ENCODE peak calls at places on chromosome 9, in seven cellular contexts. One of them, this sample, is unnamed.
A peak's percentile ranks its signal among the peaks of the same experiment; 100 is the strongest.

GRCh38 chr9:110319781-110320180 is 17.9 kb downstream of the TXNDC8 start:
- DNase-seq in HepG2: no peak
- DNase-seq in GM12878: no peak
- DNase-seq in MM.1S: no peak
- DNase-seq in HCT116: no peak
- DNase-seq in GM23338: no peak
- DNase-seq in fibroblast of lung: no peak
- DNase-seq in this sample: no peak

GRCh38 chr9:121771851-121772599 is 120.6 kb downstream of the DAB2IP start:
- DNase-seq in fibroblast of lung: peak; percentile 48
- DNase-seq in GM12878: no peak
- DNase-seq in HepG2: no peak
- DNase-seq in MM.1S: no peak
- DNase-seq in HCT116: no peak
- DNase-seq in GM23338: no peak
- DNase-seq in this sample: no peak

GRCh38 chr9:28212979-28213378 is 639.7 kb upstream of the C9orf72 start:
- DNase-seq in MM.1S: peak; percentile 68
- DNase-seq in HCT116: peak; percentile 24
- DNase-seq in HepG2: peak; percentile 86
- DNase-seq in GM12878: no peak
- DNase-seq in GM23338: no peak
- DNase-seq in fibroblast of lung: peak; percentile 87
- DNase-seq in this sample: no peak

GRCh38 chr9:89277454-89277853 is 33.5 kb upstream of the CKS2 start:
- DNase-seq in GM23338: no peak
- DNase-seq in GM12878: peak; percentile 9
- DNase-seq in HepG2: no peak
- DNase-seq in MM.1S: peak; percentile 35
- DNase-seq in fibroblast of lung: peak; percentile 10
- DNase-seq in HCT116: no peak
- DNase-seq in this sample: no peak

GRCh38 chr9:21813575-21814473 is 11.4 kb downstream of the MTAP start:
- DNase-seq in HCT116: peak; percentile 69
- DNase-seq in HepG2: peak; percentile 79
- DNase-seq in fibroblast of lung: peak; percentile 78
- DNase-seq in GM23338: peak; percentile 80
- DNase-seq in MM.1S: peak; percentile 63
- DNase-seq in GM12878: no peak
- DNase-seq in this sample: no peak

GRCh38 chr9:97176206-97176605 is 131.3 kb upstream of the CCDC180 start:
- DNase-seq in MM.1S: no peak
- DNase-seq in HepG2: no peak
- DNase-seq in fibroblast of lung: no peak
- DNase-seq in GM12878: no peak
- DNase-seq in GM23338: no peak
- DNase-seq in HCT116: no peak
- DNase-seq in this sample: no peak

GRCh38 chr9:122810306-122810946 is 10.5 kb downstream of the OR1K1 start:
- DNase-seq in MM.1S: peak; percentile 80
- DNase-seq in GM12878: peak; percentile 43
- DNase-seq in HCT116: peak; percentile 61
- DNase-seq in HepG2: peak; percentile 75
- DNase-seq in GM23338: peak; percentile 91
- DNase-seq in fibroblast of lung: peak; percentile 51
- DNase-seq in this sample: peak; percentile 89

GRCh38 chr9:18747590-18747989 is 273.6 kb downstream of the ADAMTSL1 start:
- DNase-seq in GM12878: no peak
- DNase-seq in fibroblast of lung: peak; percentile 10
- DNase-seq in GM23338: no peak
- DNase-seq in HepG2: no peak
- DNase-seq in MM.1S: no peak
- DNase-seq in HCT116: no peak
- DNase-seq in this sample: no peak

GRCh38 chr9:113995963-113996362 is 82.1 kb downstream of the AMBP start:
- DNase-seq in fibroblast of lung: no peak
- DNase-seq in GM23338: no peak
- DNase-seq in MM.1S: no peak
- DNase-seq in GM12878: no peak
- DNase-seq in HepG2: no peak
- DNase-seq in HCT116: no peak
- DNase-seq in this sample: no peak

GRCh38 chr9:130042406-130042930 is 521 bp downstream of the FNBP1 start:
- DNase-seq in fibroblast of lung: peak; percentile 17
- DNase-seq in HCT116: no peak
- DNase-seq in GM23338: peak; percentile 67
- DNase-seq in HepG2: no peak
- DNase-seq in MM.1S: peak; percentile 18
- DNase-seq in GM12878: no peak
- DNase-seq in this sample: peak; percentile 91

GRCh38 chr9:138009016-138009415 is 131.4 kb downstream of the CACNA1B start:
- DNase-seq in GM12878: no peak
- DNase-seq in fibroblast of lung: no peak
- DNase-seq in GM23338: no peak
- DNase-seq in MM.1S: no peak
- DNase-seq in HepG2: no peak
- DNase-seq in HCT116: no peak
- DNase-seq in this sample: no peak

GRCh38 chr9:135504262-135505229 is 4.1 kb downstream of the MRPS2 start:
- DNase-seq in GM12878: no peak
- DNase-seq in MM.1S: peak; percentile 54
- DNase-seq in HepG2: peak; percentile 55
- DNase-seq in fibroblast of lung: peak; percentile 38
- DNase-seq in HCT116: peak; percentile 31
- DNase-seq in GM23338: peak; percentile 82
- DNase-seq in this sample: peak; percentile 98

GRCh38 chr9:108142504-108143201 is 653.1 kb upstream of the KLF4 start:
- DNase-seq in HCT116: no peak
- DNase-seq in GM12878: no peak
- DNase-seq in fibroblast of lung: peak; percentile 78
- DNase-seq in MM.1S: peak; percentile 11
- DNase-seq in HepG2: no peak
- DNase-seq in GM23338: peak; percentile 39
- DNase-seq in this sample: peak; percentile 70

GRCh38 chr9:69542048-69542447 is 130.1 kb downstream of the APBA1 start:
- DNase-seq in MM.1S: no peak
- DNase-seq in fibroblast of lung: no peak
- DNase-seq in GM12878: no peak
- DNase-seq in GM23338: no peak
- DNase-seq in HepG2: no peak
- DNase-seq in HCT116: no peak
- DNase-seq in this sample: no peak

GRCh38 chr9:117187498-117187897 is 227.4 kb downstream of the ASTN2 start:
- DNase-seq in GM12878: no peak
- DNase-seq in HepG2: no peak
- DNase-seq in fibroblast of lung: no peak
- DNase-seq in MM.1S: no peak
- DNase-seq in GM23338: no peak
- DNase-seq in HCT116: no peak
- DNase-seq in this sample: no peak

GRCh38 chr9:117191504-117192375 is 223.1 kb downstream of the ASTN2 start:
- DNase-seq in fibroblast of lung: no peak
- DNase-seq in MM.1S: no peak
- DNase-seq in GM23338: no peak
- DNase-seq in HepG2: peak; percentile 3
- DNase-seq in HCT116: no peak
- DNase-seq in GM12878: no peak
- DNase-seq in this sample: no peak

GRCh38 chr9:117189121-117189520 is 225.7 kb downstream of the ASTN2 start:
- DNase-seq in GM12878: no peak
- DNase-seq in MM.1S: no peak
- DNase-seq in HCT116: no peak
- DNase-seq in GM23338: no peak
- DNase-seq in HepG2: no peak
- DNase-seq in fibroblast of lung: peak; percentile 21
- DNase-seq in this sample: no peak

GRCh38 chr9:117184173-117184572 is 230.7 kb downstream of the ASTN2 start:
- DNase-seq in GM23338: no peak
- DNase-seq in fibroblast of lung: no peak
- DNase-seq in HepG2: no peak
- DNase-seq in HCT116: no peak
- DNase-seq in GM12878: no peak
- DNase-seq in MM.1S: no peak
- DNase-seq in this sample: no peak

DNA sequence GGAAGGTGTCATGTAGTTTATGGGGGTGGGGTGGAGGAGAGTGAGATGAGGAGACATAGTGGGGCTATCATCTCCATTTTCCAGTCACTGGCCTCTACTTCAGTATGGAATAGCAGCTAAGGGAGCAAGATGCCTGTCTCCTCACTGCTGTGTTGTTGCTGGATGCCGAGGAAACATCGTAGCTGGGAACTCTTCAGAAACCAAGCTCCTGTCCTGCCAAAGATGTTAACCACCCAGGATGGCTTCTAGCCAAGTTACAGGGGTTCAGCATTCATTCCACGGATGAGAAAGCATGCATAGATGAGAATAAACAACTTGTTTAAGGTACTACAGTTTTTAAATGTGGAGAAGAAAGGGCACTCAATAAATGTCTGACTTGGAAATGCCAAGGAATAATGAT is 226.5 kb downstream of the ASTN2 start:
- DNase-seq in GM23338: no peak
- DNase-seq in GM12878: no peak
- DNase-seq in HCT116: no peak
- DNase-seq in HepG2: no peak
- DNase-seq in MM.1S: no peak
- DNase-seq in fibroblast of lung: no peak
- DNase-seq in this sample: no peak
- TF ChIP-seq CTCF in GM23338: no peak
- TF ChIP-seq CTCF in GM12878: no peak
- TF ChIP-seq CTCF in HCT116: no peak
- TF ChIP-seq CTCF in HepG2: no peak
- TF ChIP-seq CTCF in MM.1S: no peak
- TF ChIP-seq CTCF in fibroblast of lung: no peak
- TF ChIP-seq CTCF in this sample: no peak

DNA sequence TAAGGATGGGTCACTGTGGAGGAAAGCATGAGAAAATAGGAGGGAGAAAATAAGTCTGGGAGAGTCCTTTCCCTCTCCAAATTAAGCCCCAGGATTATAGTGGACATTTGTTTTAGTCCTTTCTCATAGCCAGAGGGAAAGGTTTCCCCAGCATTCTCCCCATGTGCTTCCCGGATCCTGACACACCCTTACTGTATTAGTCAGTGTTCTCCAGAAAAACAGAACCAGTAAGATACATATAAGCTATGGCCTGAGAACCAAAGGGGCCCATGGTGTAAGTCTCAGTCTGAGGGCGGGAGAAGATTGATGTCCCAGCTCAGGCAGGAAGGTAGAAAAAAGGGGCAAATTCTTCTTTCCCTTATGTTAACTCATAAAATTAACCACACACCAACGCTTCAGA is 25.6 kb upstream of the SPATA31D4 start:
- DNase-seq in GM23338: no peak
- DNase-seq in MM.1S: no peak
- DNase-seq in HCT116: no peak
- DNase-seq in fibroblast of lung: peak; percentile 60
- DNase-seq in GM12878: no peak
- DNase-seq in HepG2: no peak
- DNase-seq in this sample: peak; percentile 25
- H2AFZ ChIP-seq in GM23338: no peak overlapping the region
- H2AFZ ChIP-seq in MM.1S: no peak overlapping the region
- H2AFZ ChIP-seq in HCT116: no peak overlapping the region
- H2AFZ ChIP-seq in fibroblast of lung: no peak overlapping the region
- H2AFZ ChIP-seq in GM12878: no peak overlapping the region
- H2AFZ ChIP-seq in HepG2: no peak overlapping the region
- H2AFZ ChIP-seq in this sample: no peak overlapping the region

GRCh38 chr9:6845881-6846280 is 88.1 kb downstream of the KDM4C start:
- DNase-seq in GM12878: no peak
- DNase-seq in HCT116: peak; percentile 7
- DNase-seq in GM23338: peak; percentile 85
- DNase-seq in HepG2: peak; percentile 83
- DNase-seq in fibroblast of lung: peak; percentile 29
- DNase-seq in MM.1S: no peak
- DNase-seq in this sample: peak; percentile 43
- TF ChIP-seq CTCF in GM12878: no peak
- TF ChIP-seq CTCF in HCT116: peak; percentile 49
- TF ChIP-seq CTCF in GM23338: peak; percentile 72
- TF ChIP-seq CTCF in HepG2: peak; percentile 81
- TF ChIP-seq CTCF in fibroblast of lung: peak; percentile 38
- TF ChIP-seq CTCF in MM.1S: peak; percentile 16
- TF ChIP-seq CTCF in this sample: peak; percentile 49

DNA sequence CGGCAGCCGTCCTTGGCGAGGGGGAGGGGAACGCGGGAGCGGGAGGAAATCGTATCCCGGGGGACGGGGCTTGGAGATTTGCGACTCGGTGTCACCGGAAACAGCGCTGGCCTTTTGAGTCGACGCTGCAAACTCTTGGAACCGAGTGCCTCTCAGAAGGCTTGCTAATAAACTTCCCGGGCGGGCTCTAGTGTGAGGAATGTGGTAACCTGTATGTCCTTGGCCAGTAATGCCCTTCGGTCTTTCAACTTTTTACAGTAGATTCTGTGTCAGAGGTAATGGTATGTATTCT is 82.7 kb downstream of the PTPDC1 start:
- DNase-seq in GM12878: no peak
- DNase-seq in fibroblast of lung: no peak
- DNase-seq in GM23338: peak; percentile 94
- DNase-seq in HCT116: no peak
- DNase-seq in HepG2: peak; percentile 79
- DNase-seq in MM.1S: no peak
- DNase-seq in this sample: peak; percentile 88
- H2AFZ ChIP-seq in GM12878: peak overlapping the region; percentile 26
- H2AFZ ChIP-seq in fibroblast of lung: no peak overlapping the region
- H2AFZ ChIP-seq in GM23338: no peak overlapping the region
- H2AFZ ChIP-seq in HCT116: no peak overlapping the region
- H2AFZ ChIP-seq in HepG2: no peak overlapping the region
- H2AFZ ChIP-seq in MM.1S: no peak overlapping the region
- H2AFZ ChIP-seq in this sample: no peak overlapping the region

GRCh38 chr9:136665704-136666363 is 3.1 kb downstream of the EGFL7 start:
- DNase-seq in fibroblast of lung: no peak
- DNase-seq in HCT116: no peak
- DNase-seq in MM.1S: no peak
- DNase-seq in GM12878: no peak
- DNase-seq in GM23338: peak; percentile 48
- DNase-seq in HepG2: no peak
- DNase-seq in this sample: peak; percentile 97
- TF ChIP-seq CTCF in fibroblast of lung: no peak
- TF ChIP-seq CTCF in HCT116: no peak
- TF ChIP-seq CTCF in MM.1S: no peak
- TF ChIP-seq CTCF in GM12878: no peak
- TF ChIP-seq CTCF in GM23338: peak; percentile 24
- TF ChIP-seq CTCF in HepG2: no peak
- TF ChIP-seq CTCF in this sample: no peak

This sample was measured in osteoblast.